ENCODE peak calls at places on chromosome 2, in six cellular contexts. S, W, X, J, I and C are unnamed samples.
A peak's percentile ranks its signal among the peaks of the same experiment; 100 is the strongest.

GRCh38 chr2:215772003-215772402 is 241.3 kb downstream of the MREG start:
- DNase-seq in X (no peak), J (peak; percentile 82), S (no peak), I (no peak), W (no peak), C (no peak)

GRCh38 chr2:155377931-155378444 is 679.5 kb downstream of the KCNJ3 start:
- DNase-seq in X (no peak), J (peak; percentile 7), W (no peak), I (no peak), S (no peak), C (no peak)

GRCh38 chr2:173401716-173402326 is 47.1 kb downstream of the CDCA7 start:
- DNase-seq in X (no peak), W (peak; percentile 97), J (peak; percentile 13), I (no peak), S (no peak), C (no peak)

GRCh38 chr2:235283246-235283645 is 210.6 kb upstream of the AGAP1 start:
- DNase-seq in X (no peak), W (peak; percentile 7), S (no peak), I (no peak), J (no peak), C (no peak)

GRCh38 chr2:46164581-46165301 is 132.5 kb upstream of the EPAS1 start:
- DNase-seq in X (no peak), I (no peak), J (no peak), S (peak; percentile 42), W (no peak), C (no peak)

GRCh38 chr2:238956676-238957075 is 108.8 kb downstream of the TWIST2 start:
- DNase-seq in X (no peak), J (no peak), W (no peak), I (no peak), S (no peak), C (no peak)

GRCh38 chr2:19806591-19806990 is 95.2 kb downstream of the TTC32 start:
- DNase-seq in X (no peak), I (no peak), S (no peak), W (peak; percentile 84), J (no peak), C (no peak)

GRCh38 chr2:46632349-46632748 is 153.0 kb downstream of the TMEM247 start:
- DNase-seq in W (peak; percentile 68), S (no peak), J (peak; percentile 77), X (no peak), I (no peak), C (no peak)

GRCh38 chr2:239731998-239732665 is 293.0 kb downstream of the NDUFA10 start:
- DNase-seq in I (no peak), S (no peak), J (no peak), W (no peak), X (peak; percentile 6), C (no peak)

GRCh38 chr2:115807302-115807701 is 1364.9 kb downstream of the DPP10 start:
- DNase-seq in S (no peak), I (no peak), J (peak; percentile 70), W (no peak), X (no peak), C (no peak)

GRCh38 chr2:231187736-231188505 is 10.5 kb upstream of the ARMC9 start:
- DNase-seq in X (no peak), S (no peak), I (no peak), W (no peak), J (no peak), C (no peak)